ENCODE peak calls at places on chromosomes 1 and 21, in four cellular contexts. P, W, T and K are unnamed samples.
A peak's percentile ranks its signal among the peaks of the same experiment; 100 is the strongest.

GRCh38 chr1:23123528-23123927 is 45.1 kb downstream of the LUZP1 start:
- DNase-seq in T (no peak), P (no peak), W (no peak), K (no peak)

GRCh38 chr1:114130213-114130612 is 23.5 kb downstream of the SYT6 start:
- DNase-seq in P (no peak), T (no peak), W (no peak), K (no peak)

GRCh38 chr1:238488406-238488805 is 597.7 kb upstream of the ZP4 start:
- DNase-seq in W (no peak), T (no peak), P (no peak), K (no peak)

GRCh38 chr21:34960672-34961071 is 88.4 kb downstream of the RUNX1 start:
- DNase-seq in T (no peak), P (no peak), W (no peak), K (no peak)

GRCh38 chr1:89465201-89465600 is 59.4 kb upstream of the LRRC8B start:
- DNase-seq in W (no peak), T (no peak), P (no peak), K (no peak)

GRCh38 chr1:59272507-59272906 is 24.4 kb upstream of the FGGY start:
- DNase-seq in W (no peak), P (no peak), T (no peak), K (no peak)

GRCh38 chr1:205444931-205445652 is 10.8 kb downstream of the BLACAT1 start:
- DNase-seq in T (peak; percentile 57), P (peak; percentile 71), W (no peak), K (no peak)

GRCh38 chr1:10338611-10339010 is 60.3 kb upstream of the PGD start:
- DNase-seq in T (no peak), W (no peak), P (no peak), K (no peak)

GRCh38 chr1:9078035-9078948 is 8.9 kb upstream of the SLC2A5 start:
- DNase-seq in T (no peak), W (no peak), P (no peak), K (no peak)

GRCh38 chr1:14767075-14767474 is 168.6 kb downstream of the KAZN start:
- DNase-seq in T (peak; percentile 38), W (no peak), P (no peak), K (no peak)

GRCh38 chr1:180956028-180956640 is 43.4 kb downstream of the KIAA1614 start:
- DNase-seq in W (no peak), T (no peak), P (no peak), K (no peak)

GRCh38 chr21:15441060-15441493 is 288.7 kb upstream of the USP25 start:
- DNase-seq in T (no peak), P (no peak), W (no peak), K (no peak)

GRCh38 chr1:212934050-212934449 is 16.3 kb upstream of the VASH2 start:
- DNase-seq in W (no peak), T (no peak), P (no peak), K (no peak)

GRCh38 chr1:212926364-212926757 is 24.0 kb upstream of the VASH2 start:
- DNase-seq in P (no peak), W (no peak), T (no peak), K (no peak)

GRCh38 chr1:212935387-212935981 is 14.9 kb upstream of the VASH2 start:
- DNase-seq in P (no peak), T (no peak), W (no peak), K (no peak)

GRCh38 chr1:212928323-212929281 is 21.7 kb upstream of the VASH2 start:
- DNase-seq in P (no peak), T (no peak), W (no peak), K (no peak)

DNA sequence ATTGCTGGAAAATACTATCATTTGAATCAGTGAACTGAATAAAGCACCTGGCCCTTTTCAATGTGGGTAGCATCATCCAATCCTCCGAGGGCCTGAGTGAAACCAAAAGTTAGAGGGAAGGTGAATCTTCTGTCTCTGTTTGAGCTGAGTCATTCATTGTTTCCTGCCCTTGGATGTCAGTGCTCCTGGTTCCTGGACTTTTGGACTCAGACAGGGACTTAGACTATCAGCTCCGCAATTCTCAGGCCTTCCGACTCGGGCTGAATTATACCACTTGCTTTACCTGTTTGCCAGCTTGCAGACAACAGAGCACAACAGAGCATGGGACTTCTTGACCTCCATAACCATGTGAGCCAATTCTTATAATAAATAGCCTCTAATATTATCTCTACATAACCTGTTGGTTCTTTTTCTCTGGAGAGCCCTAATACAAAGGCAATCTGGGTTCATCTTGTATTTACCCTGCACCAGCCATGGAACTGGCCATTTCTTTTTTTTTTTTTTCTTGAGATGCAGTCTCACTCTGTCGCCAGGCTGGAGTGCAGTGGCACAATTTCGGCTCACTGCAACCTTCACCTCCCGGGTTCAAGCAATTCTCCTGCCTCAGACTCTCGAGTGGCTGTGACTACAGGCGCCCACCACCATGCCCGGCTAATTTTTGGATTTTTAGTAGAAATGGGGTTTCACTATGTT is 19.2 kb upstream of the VASH2 start:
- DNase-seq in W (no peak), P (no peak), T (no peak), K (no peak)
- TF ChIP-seq CTCF in W (no peak), P (no peak), T (peak; percentile 4), K (no peak)

GRCh38 chr1:38826262-38826661 is 33.3 kb downstream of the RRAGC start:
- DNase-seq in P (no peak), T (no peak), W (no peak), K (no peak)
- TF ChIP-seq POLR2A in P (no peak), T (no peak), W (no peak), K (no peak)

DNA sequence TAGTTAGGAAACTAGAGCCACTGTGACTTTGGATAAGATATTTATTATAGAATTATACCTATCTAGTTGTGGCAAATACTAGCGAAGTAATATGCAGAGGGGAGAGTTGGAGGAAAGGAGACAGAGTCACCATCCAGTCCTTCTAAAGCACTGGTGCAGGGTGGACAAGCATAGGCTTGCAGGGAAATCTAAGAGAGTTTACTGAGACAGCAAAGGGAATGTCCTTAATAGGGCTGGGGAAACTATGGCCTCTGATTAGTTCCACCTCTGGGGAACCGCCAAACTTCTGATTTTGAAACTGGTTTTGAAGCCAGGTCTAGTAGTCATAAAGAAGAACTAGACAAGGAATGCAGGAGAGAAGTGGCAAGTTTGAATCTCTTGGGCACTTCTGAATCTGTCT is 407.9 kb downstream of the VAV3 start:
- DNase-seq in P (no peak), W (no peak), T (no peak), K (no peak)
- H3K4me3 ChIP-seq in P (no peak overlapping the region), W (no peak overlapping the region), T (no peak overlapping the region), K (no peak overlapping the region)

GRCh38 chr1:37056201-37056764 is 22.0 kb upstream of the GRIK3 start:
- DNase-seq in P (no peak), W (no peak), T (no peak), K (no peak)
- TF ChIP-seq CTCF in P (no peak), W (no peak), T (no peak), K (no peak)

GRCh38 chr1:150067184-150068182 is at the start of gene VPS45:
- DNase-seq in T (peak; percentile 91), W (peak; percentile 92), P (peak; percentile 81), K (peak; percentile 98)
- TF ChIP-seq POLR2A in T (peak; percentile 83), W (peak; percentile 43), P (no peak), K (no peak)